ENCODE peak calls at places on chromosomes 13 and 19, in ten cellular contexts. T is activated CD4-positive, alpha-beta T cell treated with anti-CD3 and anti-CD28 coated beads, Interleukin-2, amount 50 U/mL, for 48 hours; D is dermis microvascular lymphatic vessel endothelial cell; E is colonic mucosa; O is hypothalamus; P is germinal center; N is occipital lobe; X is NCI-H345; G is EH; Y is effector CD4-positive, alpha-beta T cell. K is an unnamed sample.

GRCh38 chr19:30790048-30790680 is 418.0 kb downstream of the ZNF536 start:
- DNase-seq in T (no peak), D (no peak), E (no peak), O (no peak), P (no peak), N (no peak), X (no peak), G (no peak), Y (no peak), K (no peak)

GRCh38 chr19:15995536-15995935 is 46.7 kb downstream of the OR10H4 start:
- DNase-seq in T (no peak), D (no peak), E (no peak), O (no peak), P (no peak), N (no peak), X (no peak), G (peak), Y (no peak), K (peak)

GRCh38 chr19:58154287-58154678 is 3.7 kb upstream of the ZNF329 start:
- DNase-seq in T (no peak), D (no peak), E (peak), O (peak), P (no peak), N (no peak), X (no peak), G (peak), Y (no peak), K (peak)

GRCh38 chr13:40352807-40353562 is 313.5 kb downstream of the FOXO1 start:
- DNase-seq in T (no peak), D (no peak), E (no peak), O (no peak), P (no peak), N (no peak), X (peak), G (no peak), Y (no peak), K (no peak)

GRCh38 chr13:48302920-48303330 is 626 bp upstream of the RB1 start:
- DNase-seq in T (no peak), D (peak), E (no peak), O (no peak), P (no peak), N (no peak), X (peak), G (no peak), Y (no peak), K (no peak)

GRCh38 chr13:72565893-72566292 is 161.5 kb downstream of the MZT1 start:
- DNase-seq in T (no peak), D (no peak), E (no peak), O (no peak), P (no peak), N (no peak), X (peak), G (peak), Y (no peak), K (peak)

GRCh38 chr19:48403606-48404005 is 10.1 kb downstream of the GRIN2D start:
- DNase-seq in T (no peak), D (peak), E (peak), O (peak), P (peak), N (peak), X (peak), G (peak), Y (peak), K (peak)

GRCh38 chr13:99314640-99315176 is 7.5 kb upstream of the GPR183 start:
- DNase-seq in T (peak), D (peak), E (no peak), O (no peak), P (no peak), N (no peak), X (no peak), G (peak), Y (peak), K (peak)

GRCh38 chr19:46428278-46429141 is at the start of gene PNMA8C:
- DNase-seq in T (peak), D (no peak), E (no peak), O (peak), P (peak), N (peak), X (no peak), G (peak), Y (no peak), K (peak)

GRCh38 chr13:114288157-114288591 is 6.8 kb downstream of the UPF3A start:
- DNase-seq in T (no peak), D (no peak), E (no peak), O (no peak), P (no peak), N (no peak), X (no peak), G (no peak), Y (no peak), K (no peak)

GRCh38 chr13:24038846-24039330 is 121.6 kb upstream of the SPATA13 start:
- DNase-seq in T (no peak), D (no peak), E (no peak), O (peak), P (no peak), N (peak), X (peak), G (peak), Y (no peak), K (peak)

GRCh38 chr13:109729031-109729870 is 57.1 kb downstream of the IRS2 start:
- DNase-seq in T (no peak), D (no peak), E (no peak), O (no peak), P (no peak), N (no peak), X (no peak), G (peak), Y (no peak), K (peak)

GRCh38 chr19:49337267-49338022 is 2.2 kb downstream of the CD37 start:
- DNase-seq in T (no peak), D (no peak), E (no peak), O (no peak), P (no peak), N (no peak), X (no peak), G (no peak), Y (no peak), K (no peak)

GRCh38 chr19:38208571-38208970 is 15.5 kb downstream of the DPF1 start:
- DNase-seq in T (no peak), D (no peak), E (no peak), O (no peak), P (no peak), N (no peak), X (no peak), G (no peak), Y (no peak), K (no peak)

GRCh38 chr19:55447421-55448174 is 4.5 kb upstream of the SHISA7 start:
- DNase-seq in T (no peak), D (no peak), E (no peak), O (peak), P (no peak), N (peak), X (peak), G (peak), Y (no peak), K (peak)

GRCh38 chr19:33335446-33335845 is 33.1 kb upstream of the CEBPA start:
- DNase-seq in T (no peak), D (no peak), E (no peak), O (no peak), P (no peak), N (no peak), X (no peak), G (no peak), Y (no peak), K (no peak)

GRCh38 chr19:31905980-31906948 is 439.1 kb upstream of the ZNF507 start:
- DNase-seq in T (no peak), D (no peak), E (no peak), O (no peak), P (no peak), N (no peak), X (no peak), G (no peak), Y (no peak), K (peak)

GRCh38 chr19:4414800-4415251 is 12.4 kb downstream of the CHAF1A start:
- DNase-seq in T (no peak), D (no peak), E (no peak), O (no peak), P (no peak), N (no peak), X (no peak), G (no peak), Y (no peak), K (no peak)

GRCh38 chr13:61188057-61188456 is 227.6 kb downstream of the PCDH20 start:
- DNase-seq in T (no peak), D (no peak), E (no peak), O (no peak), P (no peak), N (no peak), X (no peak), G (no peak), Y (no peak), K (no peak)

GRCh38 chr13:40983725-40984669 is 35.1 kb downstream of the ELF1 start:
- DNase-seq in T (no peak), D (no peak), E (no peak), O (no peak), P (no peak), N (no peak), X (peak), G (no peak), Y (peak), K (no peak)

GRCh38 chr19:14333101-14333871 is 48.0 kb upstream of the ADGRE5 start:
- DNase-seq in T (no peak), D (no peak), E (peak), O (no peak), P (no peak), N (no peak), X (no peak), G (peak), Y (no peak), K (peak)

GRCh38 chr13:101757446-101758039 is 305.1 kb downstream of the ITGBL1 start:
- DNase-seq in T (no peak), D (peak), E (no peak), O (no peak), P (peak), N (no peak), X (peak), G (peak), Y (no peak), K (peak)

GRCh38 chr19:4229179-4229931 is at the start of gene EBI3:
- DNase-seq in T (peak), D (no peak), E (no peak), O (peak), P (peak), N (no peak), X (no peak), G (peak), Y (no peak), K (peak)

GRCh38 chr13:24148414-24149305 is 11.9 kb upstream of the SPATA13 start:
- DNase-seq in T (no peak), D (peak), E (no peak), O (no peak), P (no peak), N (no peak), X (no peak), G (peak), Y (no peak), K (peak)